ENCODE peak calls at places on chromosomes 11 and 22, in nine cellular contexts. One of them, this sample, is unnamed.
A peak's percentile ranks its signal among the peaks of the same experiment; 100 is the strongest.

GRCh38 chr11:48095779-48096470 is 115.6 kb downstream of the PTPRJ start:
- DNase-seq in fibroblast of lung: peak; percentile 30
- DNase-seq in HCT116: no peak
- DNase-seq in H9: no peak
- DNase-seq in hepatocyte: no peak
- DNase-seq in PC-3: no peak
- DNase-seq in mammary epithelial cell: no peak
- DNase-seq in K562: no peak
- DNase-seq in H1: peak; percentile 41
- DNase-seq in this sample: no peak

GRCh38 chr11:19756675-19757475 is 44.2 kb downstream of the NAV2 start:
- DNase-seq in fibroblast of lung: peak; percentile 68
- DNase-seq in HCT116: no peak
- DNase-seq in H9: no peak
- DNase-seq in hepatocyte: no peak
- DNase-seq in PC-3: no peak
- DNase-seq in mammary epithelial cell: no peak
- DNase-seq in K562: no peak
- DNase-seq in H1: no peak
- DNase-seq in this sample: no peak

GRCh38 chr22:27045103-27045940 is 387.9 kb downstream of the MIAT start:
- DNase-seq in fibroblast of lung: peak; percentile 86
- DNase-seq in HCT116: no peak
- DNase-seq in H9: no peak
- DNase-seq in hepatocyte: peak; percentile 15
- DNase-seq in PC-3: peak; percentile 1
- DNase-seq in mammary epithelial cell: peak; percentile 69
- DNase-seq in K562: no peak
- DNase-seq in H1: no peak
- DNase-seq in this sample: no peak

GRCh38 chr11:6569706-6570105 is 33.7 kb downstream of the RRP8 start:
- DNase-seq in fibroblast of lung: no peak
- DNase-seq in HCT116: no peak
- DNase-seq in H9: no peak
- DNase-seq in hepatocyte: no peak
- DNase-seq in PC-3: no peak
- DNase-seq in mammary epithelial cell: no peak
- DNase-seq in K562: no peak
- DNase-seq in H1: no peak
- DNase-seq in this sample: no peak

GRCh38 chr11:90178751-90179150 is 44.1 kb downstream of the CHORDC1 start:
- DNase-seq in fibroblast of lung: no peak
- DNase-seq in HCT116: no peak
- DNase-seq in H9: no peak
- DNase-seq in hepatocyte: peak; percentile 19
- DNase-seq in PC-3: peak; percentile 88
- DNase-seq in mammary epithelial cell: peak; percentile 20
- DNase-seq in K562: no peak
- DNase-seq in H1: no peak
- DNase-seq in this sample: no peak

GRCh38 chr22:37510046-37510445 is 9.2 kb downstream of the CARD10 start:
- DNase-seq in fibroblast of lung: no peak
- DNase-seq in HCT116: no peak
- DNase-seq in H9: no peak
- DNase-seq in hepatocyte: no peak
- DNase-seq in PC-3: no peak
- DNase-seq in mammary epithelial cell: no peak
- DNase-seq in K562: no peak
- DNase-seq in H1: no peak
- DNase-seq in this sample: no peak

GRCh38 chr11:94130589-94131362 is 2.1 kb downstream of the PANX1 start:
- DNase-seq in fibroblast of lung: peak; percentile 92
- DNase-seq in HCT116: no peak
- DNase-seq in H9: no peak
- DNase-seq in hepatocyte: peak; percentile 49
- DNase-seq in PC-3: peak; percentile 41
- DNase-seq in mammary epithelial cell: peak; percentile 64
- DNase-seq in K562: no peak
- DNase-seq in H1: no peak
- DNase-seq in this sample: peak; percentile 89

GRCh38 chr11:2536440-2536989 is 91.7 kb downstream of the KCNQ1 start:
- DNase-seq in fibroblast of lung: no peak
- DNase-seq in HCT116: no peak
- DNase-seq in H9: no peak
- DNase-seq in hepatocyte: no peak
- DNase-seq in PC-3: no peak
- DNase-seq in mammary epithelial cell: no peak
- DNase-seq in K562: no peak
- DNase-seq in H1: no peak
- DNase-seq in this sample: peak; percentile 37

GRCh38 chr11:5624489-5625278 is at the start of gene TRIM34:
- DNase-seq in fibroblast of lung: peak; percentile 66
- DNase-seq in HCT116: no peak
- DNase-seq in H9: peak; percentile 67
- DNase-seq in hepatocyte: peak; percentile 76
- DNase-seq in PC-3: peak; percentile 70
- DNase-seq in mammary epithelial cell: peak; percentile 76
- DNase-seq in K562: peak; percentile 81
- DNase-seq in H1: peak; percentile 53
- DNase-seq in this sample: peak; percentile 96

GRCh38 chr11:83483808-83484207 is 197.6 kb upstream of the CCDC90B start:
- DNase-seq in fibroblast of lung: no peak
- DNase-seq in HCT116: no peak
- DNase-seq in H9: no peak
- DNase-seq in hepatocyte: no peak
- DNase-seq in PC-3: no peak
- DNase-seq in mammary epithelial cell: no peak
- DNase-seq in K562: no peak
- DNase-seq in H1: no peak
- DNase-seq in this sample: no peak

GRCh38 chr11:7612661-7613393 is 60.5 kb downstream of the CYB5R2 start:
- DNase-seq in fibroblast of lung: peak; percentile 11
- DNase-seq in HCT116: no peak
- DNase-seq in H9: no peak
- DNase-seq in hepatocyte: peak; percentile 38
- DNase-seq in PC-3: peak; percentile 64
- DNase-seq in mammary epithelial cell: peak; percentile 69
- DNase-seq in K562: no peak
- DNase-seq in H1: no peak
- DNase-seq in this sample: no peak

GRCh38 chr22:19368876-19369275 is 62.7 kb downstream of the HIRA start:
- DNase-seq in fibroblast of lung: no peak
- DNase-seq in HCT116: no peak
- DNase-seq in H9: no peak
- DNase-seq in hepatocyte: no peak
- DNase-seq in PC-3: no peak
- DNase-seq in mammary epithelial cell: no peak
- DNase-seq in K562: no peak
- DNase-seq in H1: no peak
- DNase-seq in this sample: no peak

GRCh38 chr11:10906521-10906920 is 48.7 kb upstream of the ZBED5 start:
- DNase-seq in fibroblast of lung: peak; percentile 57
- DNase-seq in HCT116: no peak
- DNase-seq in H9: no peak
- DNase-seq in hepatocyte: no peak
- DNase-seq in PC-3: peak; percentile 49
- DNase-seq in mammary epithelial cell: no peak
- DNase-seq in K562: no peak
- DNase-seq in H1: no peak
- DNase-seq in this sample: peak; percentile 55

GRCh38 chr22:19820880-19821522 is 33.7 kb downstream of the GNB1L start:
- DNase-seq in fibroblast of lung: no peak
- DNase-seq in HCT116: no peak
- DNase-seq in H9: peak; percentile 39
- DNase-seq in hepatocyte: peak; percentile 3
- DNase-seq in PC-3: no peak
- DNase-seq in mammary epithelial cell: no peak
- DNase-seq in K562: no peak
- DNase-seq in H1: peak; percentile 50
- DNase-seq in this sample: peak; percentile 67

GRCh38 chr22:36368359-36368983 is 19.3 kb downstream of the MYH9 start:
- DNase-seq in fibroblast of lung: peak; percentile 92
- DNase-seq in HCT116: no peak
- DNase-seq in H9: peak; percentile 92
- DNase-seq in hepatocyte: peak; percentile 50
- DNase-seq in PC-3: peak; percentile 78
- DNase-seq in mammary epithelial cell: peak; percentile 77
- DNase-seq in K562: peak; percentile 90
- DNase-seq in H1: no peak
- DNase-seq in this sample: peak; percentile 82

GRCh38 chr11:83574516-83574915 is 288.3 kb upstream of the CCDC90B start:
- DNase-seq in fibroblast of lung: peak; percentile 52
- DNase-seq in HCT116: no peak
- DNase-seq in H9: no peak
- DNase-seq in hepatocyte: no peak
- DNase-seq in PC-3: no peak
- DNase-seq in mammary epithelial cell: peak; percentile 14
- DNase-seq in K562: no peak
- DNase-seq in H1: no peak
- DNase-seq in this sample: no peak

GRCh38 chr11:89381094-89381493 is 110.1 kb downstream of the NOX4 start:
- DNase-seq in fibroblast of lung: peak; percentile 99
- DNase-seq in HCT116: no peak
- DNase-seq in H9: no peak
- DNase-seq in hepatocyte: peak; percentile 53
- DNase-seq in PC-3: peak; percentile 80
- DNase-seq in mammary epithelial cell: peak; percentile 93
- DNase-seq in K562: no peak
- DNase-seq in H1: no peak
- DNase-seq in this sample: no peak

DNA sequence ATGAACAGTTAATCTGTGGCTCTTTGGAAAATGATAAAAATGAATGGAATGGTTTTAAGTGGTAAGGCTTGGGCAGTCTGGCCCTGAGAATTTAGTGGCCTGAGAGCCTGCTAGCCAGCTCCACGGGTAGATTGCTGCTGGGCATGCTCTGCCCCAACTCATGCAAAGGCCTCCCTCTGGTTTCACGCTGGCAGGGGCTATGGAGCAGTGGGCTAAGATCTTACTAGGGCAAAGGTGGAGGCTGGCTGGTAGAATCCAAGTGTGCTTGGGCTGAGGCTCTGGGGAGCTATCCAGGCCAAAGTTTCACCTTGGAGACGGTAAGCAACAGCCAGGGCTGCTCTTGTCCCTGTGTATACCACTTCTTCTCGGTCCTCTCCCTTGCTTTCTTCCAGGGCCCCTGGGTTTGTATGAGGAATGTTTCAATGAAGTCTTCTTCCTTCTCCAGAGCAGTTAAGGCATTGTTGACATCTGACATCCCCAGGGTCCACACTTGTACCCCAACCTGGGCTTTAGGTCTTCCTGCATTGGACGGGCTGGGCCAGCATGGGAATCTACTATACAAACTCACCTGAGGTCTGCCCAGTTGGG is 27.4 kb downstream of the UBE2L3 start:
- DNase-seq in fibroblast of lung: no peak
- DNase-seq in HCT116: no peak
- DNase-seq in H9: no peak
- DNase-seq in hepatocyte: no peak
- DNase-seq in PC-3: no peak
- DNase-seq in mammary epithelial cell: no peak
- DNase-seq in K562: no peak
- DNase-seq in H1: no peak
- DNase-seq in this sample: peak; percentile 78
- H4K20me1 ChIP-seq in fibroblast of lung: peaks cover 1% of the 10 kb centered on the region
- H4K20me1 ChIP-seq in HCT116: peaks cover 21% of the 10 kb centered on the region
- H4K20me1 ChIP-seq in H9: peaks cover 2% of the 10 kb centered on the region
- H4K20me1 ChIP-seq in hepatocyte: peaks cover 98% of the 10 kb centered on the region
- H4K20me1 ChIP-seq in PC-3: peaks cover 40% of the 10 kb centered on the region
- H4K20me1 ChIP-seq in mammary epithelial cell: peaks cover 35% of the 10 kb centered on the region
- H4K20me1 ChIP-seq in K562: peaks cover 59% of the 10 kb centered on the region
- H4K20me1 ChIP-seq in H1: peaks cover 50% of the 10 kb centered on the region
- H4K20me1 ChIP-seq in this sample: peaks cover 82% of the 10 kb centered on the region

DNA sequence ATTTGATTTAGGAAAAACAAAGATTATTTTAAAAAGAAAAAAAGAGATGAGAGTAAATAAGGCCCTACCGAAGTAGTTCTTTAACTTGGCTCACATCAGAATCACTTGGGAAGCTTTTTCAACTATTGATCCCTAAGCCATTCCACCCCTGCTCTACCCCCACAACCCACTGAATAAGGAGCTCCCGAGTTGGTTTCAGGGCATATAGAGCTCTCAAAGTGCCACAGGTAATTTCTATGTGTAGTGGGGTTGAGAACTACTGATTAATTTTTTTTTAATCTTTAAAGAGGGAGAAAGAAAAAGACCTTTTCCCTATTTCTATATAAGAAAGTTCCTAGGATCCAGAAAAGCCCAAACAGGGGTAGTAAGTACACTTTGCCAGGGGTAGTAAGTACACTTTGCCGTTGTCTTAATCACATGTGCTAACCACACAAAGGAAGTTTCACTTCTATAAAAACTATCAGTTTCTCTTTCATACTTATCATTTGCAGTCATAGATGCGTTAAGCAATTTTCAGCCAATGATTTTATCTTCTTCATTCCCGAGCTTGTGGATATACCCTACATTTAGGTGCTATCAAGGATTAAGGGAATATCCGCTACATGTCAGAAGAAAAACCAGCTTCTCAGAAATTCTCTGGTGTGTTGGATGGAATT is 108.4 kb upstream of the ZC3H12C start:
- DNase-seq in fibroblast of lung: no peak
- DNase-seq in HCT116: no peak
- DNase-seq in H9: no peak
- DNase-seq in hepatocyte: no peak
- DNase-seq in PC-3: peak; percentile 42
- DNase-seq in mammary epithelial cell: peak; percentile 70
- DNase-seq in K562: no peak
- DNase-seq in H1: no peak
- DNase-seq in this sample: no peak
- H3K27ac ChIP-seq in fibroblast of lung: no peak overlapping the region
- H3K27ac ChIP-seq in HCT116: no peak overlapping the region
- H3K27ac ChIP-seq in H9: no peak overlapping the region
- H3K27ac ChIP-seq in hepatocyte: no peak overlapping the region
- H3K27ac ChIP-seq in PC-3: peak overlapping the region; percentile 38
- H3K27ac ChIP-seq in mammary epithelial cell: no peak overlapping the region
- H3K27ac ChIP-seq in K562: no peak overlapping the region
- H3K27ac ChIP-seq in H1: no peak overlapping the region
- H3K27ac ChIP-seq in this sample: no peak overlapping the region

DNA sequence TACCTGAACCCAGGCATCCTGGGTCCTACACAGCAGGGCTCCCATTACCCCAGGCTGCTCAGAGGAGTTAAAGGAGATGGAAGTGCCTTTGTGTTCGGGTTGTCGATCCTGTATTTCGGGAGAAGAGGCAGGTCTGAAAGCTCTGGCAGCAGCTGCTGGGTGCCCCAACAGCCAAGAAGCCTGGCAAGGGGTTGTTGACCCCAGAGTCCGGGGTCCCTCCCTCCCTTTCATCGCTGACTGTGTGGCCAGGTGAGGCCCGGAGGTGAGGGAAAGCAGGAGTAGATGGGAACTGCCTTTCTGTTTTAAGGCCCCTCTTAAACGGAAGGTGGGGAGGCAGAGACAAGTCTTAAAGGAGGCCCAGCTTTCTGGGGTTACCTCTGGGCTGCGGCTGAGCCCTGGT is 106.0 kb upstream of the SYT13 start:
- DNase-seq in fibroblast of lung: no peak
- DNase-seq in HCT116: no peak
- DNase-seq in H9: no peak
- DNase-seq in hepatocyte: no peak
- DNase-seq in PC-3: no peak
- DNase-seq in mammary epithelial cell: no peak
- DNase-seq in K562: no peak
- DNase-seq in H1: no peak
- DNase-seq in this sample: no peak
- H4K20me1 ChIP-seq in fibroblast of lung: no peaks in the 10 kb centered on the region
- H4K20me1 ChIP-seq in HCT116: no peaks in the 10 kb centered on the region
- H4K20me1 ChIP-seq in H9: no peaks in the 10 kb centered on the region
- H4K20me1 ChIP-seq in hepatocyte: no peaks in the 10 kb centered on the region
- H4K20me1 ChIP-seq in PC-3: no peaks in the 10 kb centered on the region
- H4K20me1 ChIP-seq in mammary epithelial cell: no peaks in the 10 kb centered on the region
- H4K20me1 ChIP-seq in K562: peaks cover 6% of the 10 kb centered on the region
- H4K20me1 ChIP-seq in H1: no peaks in the 10 kb centered on the region
- H4K20me1 ChIP-seq in this sample: no peaks in the 10 kb centered on the region

GRCh38 chr11:111441443-111441842 is 62.4 kb upstream of the POU2AF1 start:
- DNase-seq in fibroblast of lung: peak; percentile 86
- DNase-seq in HCT116: no peak
- DNase-seq in H9: no peak
- DNase-seq in hepatocyte: peak; percentile 54
- DNase-seq in PC-3: peak; percentile 42
- DNase-seq in mammary epithelial cell: peak; percentile 46
- DNase-seq in K562: no peak
- DNase-seq in H1: no peak
- DNase-seq in this sample: peak; percentile 81
- H3K27ac ChIP-seq in fibroblast of lung: no peak overlapping the region
- H3K27ac ChIP-seq in HCT116: no peak overlapping the region
- H3K27ac ChIP-seq in H9: no peak overlapping the region
- H3K27ac ChIP-seq in hepatocyte: no peak overlapping the region
- H3K27ac ChIP-seq in PC-3: no peak overlapping the region
- H3K27ac ChIP-seq in mammary epithelial cell: no peak overlapping the region
- H3K27ac ChIP-seq in K562: no peak overlapping the region
- H3K27ac ChIP-seq in H1: no peak overlapping the region
- H3K27ac ChIP-seq in this sample: no peak overlapping the region